ENCODE peak calls at places on chromosome 22, in seven cellular contexts. H is tibial artery, I is spleen, Y is GM23248, W is lower lobe of right lung, Z is IMR-90, G is neural progenitor cell. K is an unnamed sample.
A peak's percentile ranks its signal among the peaks of the same experiment; 100 is the strongest.

GRCh38 chr22:22450343-22450839 is 58.2 kb downstream of the ZNF280B start:
- DNase-seq in G (no peak), W (peak; percentile 53), Z (no peak), H (peak; percentile 46), I (peak; percentile 80), Y (no peak), K (no peak)

GRCh38 chr22:48619721-48620120 is 1208.0 kb downstream of the BRD1 start:
- DNase-seq in Z (no peak), H (no peak), Y (no peak), I (no peak), G (no peak), W (no peak), K (no peak)

GRCh38 chr22:38513063-38513462 is 7.0 kb upstream of the DDX17 start:
- DNase-seq in Y (no peak), W (no peak), G (peak; percentile 46), I (peak; percentile 77), H (no peak), Z (no peak), K (no peak)

GRCh38 chr22:37484115-37485005 is 1.8 kb downstream of the MFNG start:
- DNase-seq in Y (no peak), H (peak; percentile 77), G (peak; percentile 71), I (peak; percentile 98), W (peak; percentile 95), Z (no peak), K (peak; percentile 82)

GRCh38 chr22:31286360-31287255 is 5.7 kb downstream of the PIK3IP1 start:
- DNase-seq in G (no peak), W (no peak), Z (no peak), Y (no peak), H (peak; percentile 51), I (no peak), K (no peak)

GRCh38 chr22:23722724-23723123 is 28.2 kb downstream of the ZNF70 start:
- DNase-seq in Z (no peak), H (no peak), I (no peak), Y (no peak), W (no peak), G (no peak), K (no peak)

GRCh38 chr22:47361247-47361646 is 598.8 kb downstream of the TBC1D22A start:
- DNase-seq in Y (no peak), H (no peak), I (no peak), W (no peak), G (no peak), Z (no peak), K (no peak)

GRCh38 chr22:47645450-47645914 is 883.0 kb downstream of the TBC1D22A start:
- DNase-seq in Y (no peak), H (no peak), W (no peak), Z (no peak), I (no peak), G (no peak), K (no peak)

GRCh38 chr22:17552737-17553136 is 10.6 kb upstream of the SLC25A18 start:
- DNase-seq in Z (no peak), H (no peak), Y (no peak), I (peak; percentile 34), W (peak; percentile 56), G (no peak), K (no peak)

GRCh38 chr22:26573026-26573662 is 16.8 kb downstream of the TPST2 start:
- DNase-seq in Z (peak; percentile 48), W (peak; percentile 85), Y (no peak), I (peak; percentile 91), G (no peak), H (peak; percentile 55), K (peak; percentile 79)

GRCh38 chr22:50189849-50190181 is 4.1 kb downstream of the TRABD start:
- DNase-seq in W (no peak), Y (no peak), G (no peak), H (no peak), I (peak; percentile 85), Z (no peak), K (no peak)
- H3K4me1 ChIP-seq in W (peaks cover 65% of the 10 kb centered on the region), Y (peaks cover 5% of the 10 kb centered on the region), G (peaks cover 3% of the 10 kb centered on the region), H (peaks cover 46% of the 10 kb centered on the region), I (peaks cover 91% of the 10 kb centered on the region), Z (peaks cover 20% of the 10 kb centered on the region), K (peaks cover 52% of the 10 kb centered on the region)

DNA sequence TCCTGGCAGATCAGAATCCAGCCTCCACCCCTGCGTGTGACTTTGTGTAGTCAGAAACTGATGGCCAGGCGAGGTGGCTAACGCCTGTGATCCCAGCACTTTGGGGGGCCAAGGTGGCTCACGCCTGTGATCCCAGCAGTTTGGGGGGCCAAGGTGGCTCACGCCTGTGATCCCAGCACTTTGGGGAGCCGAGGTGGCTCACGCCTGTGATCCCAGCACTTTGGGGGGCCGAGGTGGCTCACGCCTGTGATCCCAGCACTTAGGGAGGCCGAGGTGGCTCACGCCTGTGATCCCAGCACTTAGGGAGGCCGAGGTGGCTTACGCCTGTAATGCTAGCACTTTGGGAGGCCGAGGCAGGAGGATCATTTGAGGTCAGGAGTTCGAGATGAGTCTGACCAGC is 5.2 kb downstream of the NCAPH2 start:
- DNase-seq in G (no peak), H (no peak), Y (no peak), I (no peak), Z (no peak), W (no peak), K (no peak)
- H3K27ac ChIP-seq in G (no peak overlapping the region), H (no peak overlapping the region), Y (no peak overlapping the region), I (no peak overlapping the region), Z (no peak overlapping the region), W (no peak overlapping the region), K (no peak overlapping the region)

GRCh38 chr22:32515074-32515473 is 40.5 kb downstream of the FBXO7 start:
- DNase-seq in Y (no peak), G (no peak), Z (no peak), W (no peak), I (no peak), H (no peak), K (no peak)

GRCh38 chr22:32509045-32509444 is 34.4 kb downstream of the FBXO7 start:
- DNase-seq in I (no peak), W (no peak), Y (no peak), Z (no peak), H (no peak), G (peak; percentile 13), K (no peak)

GRCh38 chr22:32511776-32512175 is 37.2 kb downstream of the FBXO7 start:
- DNase-seq in Y (no peak), H (no peak), G (no peak), W (no peak), I (no peak), Z (no peak), K (no peak)

GRCh38 chr22:32512267-32512982 is 37.8 kb downstream of the FBXO7 start:
- DNase-seq in W (no peak), H (no peak), Z (no peak), I (no peak), Y (no peak), G (no peak), K (no peak)

DNA sequence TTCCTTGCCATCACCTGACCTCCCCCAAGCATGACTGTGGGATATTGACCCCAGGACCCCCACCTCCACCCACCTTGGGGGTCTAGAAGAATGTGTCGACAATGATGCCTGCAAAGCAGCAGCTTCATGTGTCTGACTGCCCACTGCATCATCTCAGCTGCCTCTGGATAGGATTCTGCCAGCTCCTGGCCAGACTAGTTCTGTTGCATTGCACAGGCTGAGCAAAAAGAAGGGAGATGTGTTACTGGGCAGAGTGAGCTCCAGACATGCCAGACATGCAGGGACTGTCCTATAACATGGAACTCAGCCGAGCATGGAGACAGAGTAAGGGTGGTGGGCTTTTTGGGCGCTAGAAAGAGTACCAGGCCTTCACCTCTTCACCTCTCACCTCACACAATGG is 36.7 kb downstream of the FBXO7 start:
- DNase-seq in Z (no peak), Y (no peak), G (no peak), W (no peak), I (no peak), H (no peak), K (no peak)
- H3K4me3 ChIP-seq in Z (no peak overlapping the region), Y (no peak overlapping the region), G (no peak overlapping the region), W (no peak overlapping the region), I (no peak overlapping the region), H (no peak overlapping the region), K (no peak overlapping the region)

DNA sequence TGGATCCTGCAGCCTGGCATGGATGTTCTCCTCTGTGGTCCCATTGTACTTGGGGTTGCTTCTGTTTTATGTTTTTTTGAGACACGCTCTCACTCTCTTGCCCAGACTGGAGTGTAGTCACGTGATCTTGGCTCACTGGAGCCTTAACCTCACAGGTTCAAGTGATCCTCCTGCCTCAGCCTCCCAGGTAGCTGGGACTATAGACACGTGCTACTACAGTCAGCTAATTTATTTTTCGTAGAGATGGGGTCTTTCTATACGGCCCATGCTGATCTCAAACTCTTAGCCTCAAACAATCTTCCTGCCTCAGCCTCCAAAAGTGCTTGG is 10.0 kb upstream of the MYH9 start:
- DNase-seq in Z (no peak), G (no peak), W (no peak), H (no peak), Y (no peak), I (no peak), K (no peak)
- H3K4me1 ChIP-seq in Z (peaks cover 23% of the 10 kb centered on the region), G (peaks cover 6% of the 10 kb centered on the region), W (peaks cover 47% of the 10 kb centered on the region), H (no peaks in the 10 kb centered on the region), Y (peaks cover 36% of the 10 kb centered on the region), I (peaks cover 14% of the 10 kb centered on the region), K (no peaks in the 10 kb centered on the region)